ENCODE peak calls at places on chromosome 20, in five cellular contexts. D is MM.1S, F is G401, A is left cardiac atrium, C is AML-193. Q is an unnamed sample.
A peak's percentile ranks its signal among the peaks of the same experiment; 100 is the strongest.

GRCh38 chr20:38157635-38158495 is 7.2 kb downstream of the TGM2 start:
- DNase-seq in F (no peak), D (no peak), C (no peak), A (peak; percentile 59), Q (no peak)

GRCh38 chr20:8018928-8019177 is 708 bp downstream of the TMX4 start:
- DNase-seq in D (no peak), F (peak; percentile 78), A (no peak), C (peak; percentile 66), Q (no peak)

GRCh38 chr20:59961423-59961822 is 3.2 kb downstream of the CDH26 start:
- DNase-seq in D (no peak), C (no peak), A (no peak), F (no peak), Q (no peak)

GRCh38 chr20:1567392-1568165 is 10.1 kb upstream of the SIRPD start:
- DNase-seq in F (no peak), C (no peak), A (no peak), D (no peak), Q (no peak)

GRCh38 chr20:50381771-50382593 is 128.2 kb upstream of the PTPN1 start:
- DNase-seq in C (peak; percentile 28), A (no peak), D (peak; percentile 33), F (no peak), Q (no peak)

GRCh38 chr20:46512943-46513844 is at the start of gene ZNF334:
- DNase-seq in F (peak; percentile 88), D (no peak), C (no peak), A (peak; percentile 80), Q (no peak)

GRCh38 chr20:50399917-50400704 is 110.1 kb upstream of the PTPN1 start:
- DNase-seq in C (no peak), D (no peak), F (no peak), A (no peak), Q (no peak)

GRCh38 chr20:10745790-10746189 is 72.0 kb upstream of the JAG1 start:
- DNase-seq in D (no peak), F (no peak), C (no peak), A (no peak), Q (no peak)

GRCh38 chr20:58711266-58712051 is 18.9 kb downstream of the NPEPL1 start:
- DNase-seq in D (no peak), A (no peak), C (no peak), F (no peak), Q (no peak)

GRCh38 chr20:37313546-37314091 is 24.2 kb downstream of the MANBAL start:
- DNase-seq in C (no peak), F (no peak), D (no peak), A (no peak), Q (no peak)

GRCh38 chr20:38789503-38790209 is 15.8 kb upstream of the PPP1R16B start:
- DNase-seq in C (no peak), F (no peak), A (no peak), D (no peak), Q (no peak)

GRCh38 chr20:3934628-3935027 is 45.4 kb downstream of the PANK2 start:
- DNase-seq in A (no peak), F (no peak), C (no peak), D (no peak), Q (no peak)

GRCh38 chr20:24490598-24490997 is 21.2 kb downstream of the SYNDIG1 start:
- DNase-seq in D (no peak), A (no peak), F (no peak), C (no peak), Q (no peak)

GRCh38 chr20:52869276-52869675 is 102.9 kb upstream of the TSHZ2 start:
- DNase-seq in A (no peak), C (no peak), F (no peak), D (no peak), Q (no peak)

GRCh38 chr20:58511364-58511763 is 3.8 kb downstream of the APCDD1L start:
- DNase-seq in A (no peak), D (no peak), F (no peak), C (no peak), Q (no peak)

GRCh38 chr20:63519765-63520593 is 586 bp upstream of the PPDPF start:
- DNase-seq in A (peak; percentile 75), F (peak; percentile 61), D (no peak), C (no peak), Q (no peak)

GRCh38 chr20:1505361-1505760 is 14.1 kb upstream of the SIRPB2 start:
- DNase-seq in A (no peak), C (no peak), D (no peak), F (no peak), Q (no peak)

GRCh38 chr20:36604952-36605308 is 649 bp upstream of the RAB5IF start:
- DNase-seq in D (peak; percentile 72), F (no peak), C (peak; percentile 62), A (peak; percentile 46), Q (no peak)